ENCODE peak calls at places on chromosomes 2 and 18, in four cellular contexts. One of them, this sample, is unnamed.

GRCh38 chr18:75904416-75904815 is 476.9 kb upstream of the SMIM21 start:
- DNase-seq in K562: no peak
- DNase-seq in HepG2: no peak
- DNase-seq in A549: no peak
- DNase-seq in this sample: no peak

GRCh38 chr18:12030667-12031066 is 49.4 kb downstream of the IMPA2 start:
- DNase-seq in A549: no peak
- DNase-seq in HepG2: no peak
- DNase-seq in K562: no peak
- DNase-seq in this sample: no peak

GRCh38 chr2:46812381-46813024 is 103.1 kb downstream of the MCFD2 start:
- DNase-seq in K562: no peak
- DNase-seq in HepG2: no peak
- DNase-seq in A549: peak; percentile 55
- DNase-seq in this sample: no peak

GRCh38 chr2:219622472-219622871 is 5.0 kb upstream of the SLC4A3 start:
- DNase-seq in HepG2: no peak
- DNase-seq in K562: no peak
- DNase-seq in A549: no peak
- DNase-seq in this sample: no peak

GRCh38 chr2:64737547-64737946 is 83.8 kb upstream of the SERTAD2 start:
- DNase-seq in HepG2: no peak
- DNase-seq in K562: no peak
- DNase-seq in A549: no peak
- DNase-seq in this sample: no peak

GRCh38 chr2:25340340-25340886 is 1.3 kb downstream of the DNMT3A start:
- DNase-seq in HepG2: no peak
- DNase-seq in K562: peak; percentile 64
- DNase-seq in A549: no peak
- DNase-seq in this sample: no peak

GRCh38 chr2:199862779-199863178 is 11.8 kb upstream of the FTCDNL1 start:
- DNase-seq in A549: no peak
- DNase-seq in K562: no peak
- DNase-seq in HepG2: no peak
- DNase-seq in this sample: no peak

GRCh38 chr2:135074216-135074615 is 22.1 kb downstream of the RAB3GAP1 start:
- DNase-seq in HepG2: no peak
- DNase-seq in A549: no peak
- DNase-seq in K562: no peak
- DNase-seq in this sample: no peak

GRCh38 chr2:240220371-240220770 is 79.9 kb upstream of the OTOS start:
- DNase-seq in A549: peak; percentile 43
- DNase-seq in K562: no peak
- DNase-seq in HepG2: no peak
- DNase-seq in this sample: no peak

GRCh38 chr2:226956659-226957058 is 120.8 kb downstream of the RHBDD1 start:
- DNase-seq in HepG2: peak; percentile 60
- DNase-seq in A549: no peak
- DNase-seq in K562: no peak
- DNase-seq in this sample: no peak

GRCh38 chr2:70403267-70404053 is 101.6 kb upstream of the FAM136A start:
- DNase-seq in K562: no peak
- DNase-seq in A549: no peak
- DNase-seq in HepG2: peak; percentile 42
- DNase-seq in this sample: peak; percentile 31

GRCh38 chr2:82282111-82282882 is 1977.7 kb upstream of the LRRTM1 start:
- DNase-seq in A549: peak; percentile 9
- DNase-seq in K562: no peak
- DNase-seq in HepG2: peak; percentile 4
- DNase-seq in this sample: peak; percentile 69

GRCh38 chr2:8534729-8535397 is 147.0 kb upstream of the ID2 start:
- DNase-seq in A549: no peak
- DNase-seq in K562: peak; percentile 31
- DNase-seq in HepG2: peak; percentile 48
- DNase-seq in this sample: no peak

GRCh38 chr2:148122788-148123187 is 101.9 kb downstream of the MBD5 start:
- DNase-seq in A549: no peak
- DNase-seq in K562: no peak
- DNase-seq in HepG2: no peak
- DNase-seq in this sample: no peak

GRCh38 chr2:25251032-25251460 is 82.7 kb upstream of the POMC start:
- DNase-seq in K562: peak; percentile 52
- DNase-seq in HepG2: no peak
- DNase-seq in A549: no peak
- DNase-seq in this sample: no peak

GRCh38 chr18:25621144-25621543 is 269.2 kb upstream of the ZNF521 start:
- DNase-seq in K562: no peak
- DNase-seq in A549: no peak
- DNase-seq in HepG2: no peak
- DNase-seq in this sample: no peak

DNA sequence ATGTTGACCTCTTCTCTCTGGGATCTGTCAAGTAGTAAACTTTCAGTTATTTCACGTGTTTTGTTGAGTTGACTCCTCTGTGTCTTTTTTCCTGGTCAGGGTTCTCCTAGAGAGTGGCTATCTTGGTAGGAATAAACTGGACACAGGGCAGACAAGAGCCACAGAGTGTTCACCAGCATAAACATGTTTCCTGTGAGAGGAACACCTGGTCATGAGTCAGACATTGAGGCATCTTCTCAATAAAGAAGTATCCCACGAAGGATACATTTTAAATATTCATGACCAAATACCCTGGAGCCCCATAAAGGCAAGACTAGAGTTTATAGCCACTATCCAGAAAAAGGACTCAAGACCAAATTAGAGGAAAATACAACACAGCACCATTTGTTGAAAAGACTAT is 269.7 kb upstream of the ZNF521 start:
- DNase-seq in A549: no peak
- DNase-seq in K562: no peak
- DNase-seq in HepG2: no peak
- DNase-seq in this sample: no peak
- TF ChIP-seq NR3C1 in A549: no peak
- TF ChIP-seq NR3C1 in K562: no peak
- TF ChIP-seq NR3C1 in HepG2: no peak
- TF ChIP-seq NR3C1 in this sample: no peak

GRCh38 chr2:56741601-56742102 is 557.9 kb downstream of the CCDC85A start:
- DNase-seq in HepG2: peak; percentile 18
- DNase-seq in K562: no peak
- DNase-seq in A549: peak; percentile 91
- DNase-seq in this sample: no peak

GRCh38 chr2:56743807-56744206 is 560.0 kb downstream of the CCDC85A start:
- DNase-seq in A549: no peak
- DNase-seq in HepG2: no peak
- DNase-seq in K562: no peak
- DNase-seq in this sample: no peak

DNA sequence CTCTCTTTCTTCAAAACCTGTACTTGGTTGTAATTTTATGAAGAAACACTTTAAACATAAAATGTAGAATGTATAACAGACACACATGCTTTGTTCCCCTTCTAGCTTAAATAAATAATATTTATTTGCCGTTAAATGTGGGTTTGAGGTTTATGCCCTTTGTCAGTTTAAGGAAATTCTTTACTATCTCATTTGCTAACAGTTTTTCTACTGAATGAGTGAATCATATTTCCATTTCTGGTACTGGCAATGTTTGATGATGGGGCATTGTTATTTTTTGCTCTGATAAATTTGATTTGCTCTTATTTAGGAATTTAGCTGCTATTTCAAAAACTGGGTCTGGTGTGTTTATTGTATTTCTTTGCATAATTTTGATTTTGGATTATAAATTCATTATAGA is 555.6 kb downstream of the CCDC85A start:
- DNase-seq in A549: no peak
- DNase-seq in HepG2: no peak
- DNase-seq in K562: no peak
- DNase-seq in this sample: no peak
- TF ChIP-seq NR3C1 in A549: no peak
- TF ChIP-seq NR3C1 in HepG2: no peak
- TF ChIP-seq NR3C1 in K562: no peak
- TF ChIP-seq NR3C1 in this sample: no peak

DNA sequence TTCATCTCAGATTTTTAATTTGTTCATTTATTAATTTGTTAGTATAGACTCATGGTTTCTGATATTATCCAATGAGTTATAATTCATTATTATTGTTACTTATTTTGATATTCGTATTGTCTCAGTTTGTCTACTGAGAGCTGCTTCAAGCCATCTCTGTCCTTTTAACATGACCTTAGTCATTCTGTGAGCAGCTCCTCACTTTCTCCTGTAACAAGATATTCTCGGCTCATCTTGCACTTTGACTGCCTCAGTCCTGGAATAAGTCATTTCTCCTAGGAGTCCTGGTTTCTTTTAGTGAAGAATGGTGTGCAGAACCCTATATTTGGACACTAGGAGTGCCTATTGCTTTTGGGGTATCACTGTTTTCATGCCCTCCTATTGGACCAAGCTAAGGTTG is 13.2 kb downstream of the ASB1 start:
- DNase-seq in HepG2: no peak
- DNase-seq in K562: no peak
- DNase-seq in A549: no peak
- DNase-seq in this sample: no peak
- TF ChIP-seq NR3C1 in HepG2: no peak
- TF ChIP-seq NR3C1 in K562: no peak
- TF ChIP-seq NR3C1 in A549: no peak
- TF ChIP-seq NR3C1 in this sample: no peak

GRCh38 chr18:3907955-3908354 is 458.0 kb downstream of the TGIF1 start:
- DNase-seq in K562: no peak
- DNase-seq in HepG2: no peak
- DNase-seq in A549: no peak
- DNase-seq in this sample: no peak

GRCh38 chr18:3901811-3902210 is 451.8 kb downstream of the TGIF1 start:
- DNase-seq in K562: no peak
- DNase-seq in HepG2: no peak
- DNase-seq in A549: no peak
- DNase-seq in this sample: no peak

GRCh38 chr18:3903341-3903740 is 453.4 kb downstream of the TGIF1 start:
- DNase-seq in HepG2: no peak
- DNase-seq in K562: no peak
- DNase-seq in A549: peak; percentile 23
- DNase-seq in this sample: no peak

GRCh38 chr18:3902676-3903075 is 452.7 kb downstream of the TGIF1 start:
- DNase-seq in HepG2: no peak
- DNase-seq in A549: no peak
- DNase-seq in K562: no peak
- DNase-seq in this sample: no peak

DNA sequence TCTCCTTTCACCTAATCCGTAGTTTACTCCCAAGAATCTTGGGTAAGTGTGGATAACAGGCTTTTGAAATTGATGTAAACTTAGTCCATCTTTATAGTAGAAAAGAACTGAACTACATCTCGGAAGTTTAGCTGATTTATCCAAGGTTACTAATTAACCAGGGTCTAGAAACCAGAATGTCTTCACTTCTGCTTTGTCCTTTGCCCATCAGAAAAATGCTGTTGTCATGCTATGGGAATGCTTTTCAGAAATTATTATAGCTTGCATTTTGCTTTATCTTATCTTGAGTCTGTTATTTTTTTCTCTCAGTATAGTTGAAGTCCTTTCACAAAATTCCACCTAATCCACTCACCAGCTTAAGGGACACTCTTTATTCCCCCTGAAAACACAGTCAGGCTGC is 456.1 kb downstream of the TGIF1 start:
- DNase-seq in HepG2: no peak
- DNase-seq in K562: no peak
- DNase-seq in A549: peak; percentile 24
- DNase-seq in this sample: no peak
- TF ChIP-seq NR3C1 in HepG2: no peak
- TF ChIP-seq NR3C1 in K562: no peak
- TF ChIP-seq NR3C1 in A549: no peak
- TF ChIP-seq NR3C1 in this sample: no peak

DNA sequence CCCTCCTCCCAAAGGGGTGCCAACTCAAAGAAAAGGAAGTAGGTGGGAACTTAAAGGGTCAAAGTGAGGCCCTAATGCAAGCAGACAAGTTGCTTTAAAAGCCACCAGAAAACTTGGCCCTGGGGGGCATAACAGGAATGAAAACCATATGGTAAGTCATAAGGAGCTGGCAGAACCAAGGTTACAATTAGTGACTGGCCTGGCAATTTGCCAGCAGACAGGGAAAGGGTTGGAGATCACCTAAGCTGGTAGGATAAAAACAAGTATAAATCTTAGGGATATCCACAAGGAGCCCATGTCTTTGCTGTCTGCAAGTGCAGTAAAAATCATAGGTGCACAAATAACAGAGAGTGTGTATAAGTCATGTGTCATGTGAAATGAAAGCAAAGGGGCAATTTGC is 256.7 kb upstream of the LRRTM4 start:
- DNase-seq in A549: no peak
- DNase-seq in HepG2: no peak
- DNase-seq in K562: no peak
- DNase-seq in this sample: no peak
- TF ChIP-seq NR3C1 in A549: no peak
- TF ChIP-seq NR3C1 in HepG2: no peak
- TF ChIP-seq NR3C1 in K562: no peak
- TF ChIP-seq NR3C1 in this sample: no peak

GRCh38 chr2:202311823-202312388 is 46.3 kb downstream of the NOP58 start:
- DNase-seq in HepG2: no peak
- DNase-seq in A549: no peak
- DNase-seq in K562: no peak
- DNase-seq in this sample: no peak
- TF ChIP-seq NR3C1 in HepG2: no peak
- TF ChIP-seq NR3C1 in A549: no peak
- TF ChIP-seq NR3C1 in K562: no peak
- TF ChIP-seq NR3C1 in this sample: no peak

GRCh38 chr2:205657579-205657978 is 24.7 kb upstream of the NRP2 start:
- DNase-seq in A549: no peak
- DNase-seq in HepG2: no peak
- DNase-seq in K562: no peak
- DNase-seq in this sample: no peak
- TF ChIP-seq NR3C1 in A549: no peak
- TF ChIP-seq NR3C1 in HepG2: no peak
- TF ChIP-seq NR3C1 in K562: no peak
- TF ChIP-seq NR3C1 in this sample: no peak

DNA sequence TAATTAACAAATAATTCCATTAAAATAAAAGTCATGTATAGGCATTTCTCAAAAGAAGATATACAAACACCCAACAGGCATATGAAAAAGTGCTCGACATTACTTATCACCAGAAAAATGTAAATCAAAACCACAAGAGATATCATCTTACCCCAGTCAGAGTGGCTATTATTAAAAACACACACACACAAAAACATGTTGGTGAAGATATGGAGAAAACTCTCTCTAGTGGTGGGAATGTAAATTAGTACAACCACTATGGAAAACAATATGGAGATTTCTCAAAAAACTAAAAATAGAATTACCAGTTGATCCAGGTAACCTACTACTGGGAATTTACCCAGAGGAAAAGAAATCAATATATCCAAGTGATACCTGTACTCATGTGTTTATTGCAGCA is 966.3 kb upstream of the POU3F3 start:
- DNase-seq in A549: no peak
- DNase-seq in HepG2: no peak
- DNase-seq in K562: no peak
- DNase-seq in this sample: no peak
- TF ChIP-seq NR3C1 in A549: no peak
- TF ChIP-seq NR3C1 in HepG2: no peak
- TF ChIP-seq NR3C1 in K562: no peak
- TF ChIP-seq NR3C1 in this sample: no peak

This sample was measured in WTC11.